ENCODE peak calls at places on chromosome 18, in four cellular contexts. M is HCT116, U is GM12878, Q is K562. V is an unnamed sample.

GRCh38 chr18:27413495-27414401 is 228.6 kb upstream of the CHST9 start:
- DNase-seq in U (no peak), Q (no peak), M (no peak), V (no peak)

GRCh38 chr18:55699233-55699765 is 111.3 kb upstream of the TCF4 start:
- DNase-seq in Q (peak), U (no peak), M (no peak), V (no peak)

GRCh38 chr18:46809145-46809544 is 52.3 kb upstream of the ST8SIA5 start:
- DNase-seq in M (no peak), U (no peak), Q (no peak), V (no peak)

GRCh38 chr18:45137089-45137423 is 456.4 kb downstream of the SETBP1 start:
- DNase-seq in Q (no peak), U (no peak), M (no peak), V (no peak)

GRCh38 chr18:66513996-66514395 is 89.9 kb downstream of the CDH19 start:
- DNase-seq in U (no peak), Q (no peak), M (no peak), V (no peak)

GRCh38 chr18:63514326-63514725 is 27.8 kb upstream of the SERPINB12 start:
- DNase-seq in M (no peak), Q (no peak), U (no peak), V (no peak)

GRCh38 chr18:34287825-34288224 is 63.1 kb upstream of the NOL4 start:
- DNase-seq in Q (no peak), U (no peak), M (no peak), V (no peak)

GRCh38 chr18:21741511-21742322 is 1.1 kb downstream of the MIB1 start:
- DNase-seq in Q (peak), M (no peak), U (no peak), V (peak)

GRCh38 chr18:27124196-27124595 is 60.9 kb downstream of the CHST9 start:
- DNase-seq in U (no peak), M (no peak), Q (no peak), V (no peak)

GRCh38 chr18:65753520-65753919 is 2.7 kb downstream of the CDH7 start:
- DNase-seq in M (no peak), U (no peak), Q (peak), V (no peak)

GRCh38 chr18:70280007-70280925 is 8.6 kb upstream of the SOCS6 start:
- DNase-seq in M (peak), U (no peak), Q (peak), V (no peak)

GRCh38 chr18:45416168-45416567 is 199.1 kb upstream of the SLC14A2 start:
- DNase-seq in U (no peak), Q (no peak), M (no peak), V (no peak)

GRCh38 chr18:22613058-22613690 is 195.5 kb upstream of the CTAGE1 start:
- DNase-seq in U (no peak), M (no peak), Q (no peak), V (no peak)

GRCh38 chr18:72542993-72543361 is 1.2 kb downstream of the CBLN2 start:
- DNase-seq in U (no peak), M (no peak), Q (no peak), V (no peak)

GRCh38 chr18:45730832-45731545 is 7.0 kb downstream of the SLC14A1 start:
- DNase-seq in M (no peak), Q (no peak), U (no peak), V (no peak)

GRCh38 chr18:31439807-31440325 is 7.7 kb upstream of the DSG3 start:
- DNase-seq in U (no peak), M (no peak), Q (no peak), V (no peak)

GRCh38 chr18:63980027-63980426 is 10.1 kb downstream of the SERPINB8 start:
- DNase-seq in Q (no peak), M (no peak), U (no peak), V (no peak)

GRCh38 chr18:73920033-73920432 is 227.6 kb downstream of the FBXO15 start:
- DNase-seq in M (no peak), U (no peak), Q (no peak), V (no peak)

GRCh38 chr18:392926-393325 is 107.6 kb downstream of the COLEC12 start:
- DNase-seq in M (no peak), U (no peak), Q (no peak), V (no peak)

GRCh38 chr18:35143615-35144596 is 96.9 kb upstream of the ZNF397 start:
- DNase-seq in M (peak), Q (peak), U (no peak), V (peak)

GRCh38 chr18:50937183-50937582 is 30.7 kb upstream of the ELAC1 start:
- DNase-seq in U (no peak), Q (no peak), M (no peak), V (no peak)

GRCh38 chr18:46343940-46344372 is 239.8 kb downstream of the HAUS1 start:
- DNase-seq in M (no peak), Q (peak), U (peak), V (no peak)

GRCh38 chr18:44750774-44751173 is 70.1 kb downstream of the SETBP1 start:
- DNase-seq in Q (no peak), U (no peak), M (no peak), V (no peak)

GRCh38 chr18:2070636-2071035 is 500.7 kb downstream of the METTL4 start:
- DNase-seq in U (no peak), M (no peak), Q (no peak), V (no peak)

GRCh38 chr18:45335644-45336043 is 279.6 kb upstream of the SLC14A2 start:
- DNase-seq in M (no peak), Q (no peak), U (no peak), V (no peak)

GRCh38 chr18:27983780-27984179 is 193.2 kb downstream of the CDH2 start:
- DNase-seq in U (no peak), M (no peak), Q (no peak), V (no peak)

GRCh38 chr18:35525795-35526475 is 28.2 kb upstream of the INO80C start:
- DNase-seq in Q (no peak), U (no peak), M (no peak), V (no peak)

GRCh38 chr18:55328301-55328700 is 259.7 kb downstream of the TCF4 start:
- DNase-seq in Q (no peak), U (no peak), M (no peak), V (no peak)

GRCh38 chr18:7230646-7231349 is at the start of gene LRRC30:
- DNase-seq in U (no peak), M (no peak), Q (no peak), V (no peak)

GRCh38 chr18:31490387-31490786 is 7.6 kb upstream of the DSG2 start:
- DNase-seq in M (no peak), Q (no peak), U (peak), V (no peak)

GRCh38 chr18:60060026-60060425 is 160.2 kb downstream of the PMAIP1 start:
- DNase-seq in Q (no peak), M (no peak), U (no peak), V (no peak)

GRCh38 chr18:34862561-34862960 is 152.5 kb downstream of the DTNA start:
- DNase-seq in U (no peak), Q (no peak), M (no peak), V (no peak)

GRCh38 chr18:79588131-79588635 is 91.4 kb upstream of the CTDP1 start:
- DNase-seq in Q (no peak), U (no peak), M (no peak), V (no peak)

GRCh38 chr18:79589601-79590091 is 90.0 kb upstream of the CTDP1 start:
- DNase-seq in M (no peak), U (no peak), Q (no peak), V (no peak)

GRCh38 chr18:79590191-79591039 is 89.2 kb upstream of the CTDP1 start:
- DNase-seq in U (no peak), M (no peak), Q (no peak), V (no peak)

GRCh38 chr18:79587298-79588125 is 92.1 kb upstream of the CTDP1 start:
- DNase-seq in U (no peak), M (no peak), Q (no peak), V (no peak)

DNA sequence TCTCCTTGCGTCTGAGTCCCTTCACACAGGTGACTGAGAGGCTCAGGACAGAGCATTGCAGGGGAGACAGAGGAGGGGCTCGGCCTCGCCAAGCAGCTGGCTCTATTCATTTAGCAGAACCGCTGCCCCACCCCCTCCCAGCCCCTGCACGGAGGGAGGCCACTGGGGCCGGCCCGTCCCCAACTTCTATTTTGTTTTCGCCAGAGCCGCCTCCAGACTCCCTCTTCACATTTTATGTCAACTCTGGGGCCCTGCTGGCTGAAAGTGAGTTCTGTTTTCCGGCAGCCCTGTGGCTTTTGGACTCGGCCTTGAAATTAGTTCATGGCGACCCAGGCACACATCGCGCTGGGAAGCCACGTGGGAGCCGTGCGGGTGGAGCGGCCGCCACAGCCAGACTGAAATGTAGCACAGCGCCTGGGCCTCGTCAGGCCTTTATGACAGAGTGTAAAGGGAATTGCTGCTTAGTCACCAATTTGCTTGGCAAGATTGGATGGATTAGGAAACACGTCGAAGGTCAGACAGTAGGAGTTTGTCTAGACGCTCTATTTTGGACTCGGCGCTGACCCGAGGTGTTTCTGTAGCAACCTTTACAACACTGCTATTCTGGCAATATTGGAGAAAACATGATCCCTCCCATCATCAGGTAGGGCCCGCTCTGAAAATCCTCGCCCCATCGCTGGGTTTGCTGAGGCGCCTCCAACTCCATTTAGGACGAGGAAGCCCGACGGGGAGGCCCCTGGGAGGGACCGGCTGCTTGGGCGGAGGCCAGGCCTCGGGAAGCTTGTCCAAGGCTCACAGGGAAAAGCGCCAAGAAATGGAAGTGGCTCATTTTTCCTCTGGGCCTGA is 90.7 kb upstream of the CTDP1 start:
- DNase-seq in U (no peak), Q (no peak), M (no peak), V (no peak)
- TF ChIP-seq SIN3A in U (no peak), Q (no peak), M (no peak), V (no peak)

GRCh38 chr18:12745095-12745820 is 42.4 kb downstream of the PSMG2 start:
- DNase-seq in M (no peak), U (no peak), Q (no peak), V (no peak)

GRCh38 chr18:12737243-12737902 is 34.5 kb downstream of the PSMG2 start:
- DNase-seq in Q (peak), M (no peak), U (no peak), V (no peak)

GRCh38 chr18:12741351-12741750 is 38.5 kb downstream of the PSMG2 start:
- DNase-seq in Q (peak), U (no peak), M (no peak), V (no peak)

GRCh38 chr18:12744103-12744502 is 41.3 kb downstream of the PSMG2 start:
- DNase-seq in M (peak), Q (peak), U (no peak), V (no peak)

DNA sequence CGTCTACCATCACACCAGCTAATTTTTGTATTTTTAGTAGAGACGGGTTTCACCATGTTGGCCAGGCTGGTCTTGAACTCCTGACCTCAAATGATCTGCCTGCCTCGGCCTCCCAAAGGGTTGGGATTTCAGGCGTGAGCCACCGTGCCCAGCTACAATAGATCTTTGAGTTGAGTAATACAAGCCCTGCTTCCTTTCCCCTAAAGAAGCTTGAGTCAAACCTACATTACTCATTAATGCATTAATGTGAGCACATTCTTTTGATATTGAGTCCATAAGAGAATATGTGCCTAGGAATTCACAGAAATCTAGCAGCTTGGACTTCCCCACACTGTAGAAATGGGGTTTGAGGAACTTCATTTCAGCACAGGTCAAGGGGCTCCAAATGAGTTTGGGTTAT is 39.6 kb downstream of the PSMG2 start:
- DNase-seq in M (no peak), U (no peak), Q (no peak), V (no peak)
- TF ChIP-seq EGR1 in M (no peak), U (no peak), Q (no peak), V (no peak)

GRCh38 chr18:5894215-5894612 is 1.1 kb downstream of the TMEM200C start:
- DNase-seq in Q (no peak), M (no peak), U (no peak), V (no peak)

GRCh38 chr18:5892772-5893431 is 2.4 kb downstream of the TMEM200C start:
- DNase-seq in U (no peak), Q (no peak), M (no peak), V (no peak)

GRCh38 chr18:5895300-5895885 is at the start of gene TMEM200C:
- DNase-seq in U (no peak), Q (no peak), M (no peak), V (no peak)

GRCh38 chr18:5895886-5896740 is 791 bp upstream of the TMEM200C start:
- DNase-seq in Q (no peak), U (no peak), M (no peak), V (peak)

DNA sequence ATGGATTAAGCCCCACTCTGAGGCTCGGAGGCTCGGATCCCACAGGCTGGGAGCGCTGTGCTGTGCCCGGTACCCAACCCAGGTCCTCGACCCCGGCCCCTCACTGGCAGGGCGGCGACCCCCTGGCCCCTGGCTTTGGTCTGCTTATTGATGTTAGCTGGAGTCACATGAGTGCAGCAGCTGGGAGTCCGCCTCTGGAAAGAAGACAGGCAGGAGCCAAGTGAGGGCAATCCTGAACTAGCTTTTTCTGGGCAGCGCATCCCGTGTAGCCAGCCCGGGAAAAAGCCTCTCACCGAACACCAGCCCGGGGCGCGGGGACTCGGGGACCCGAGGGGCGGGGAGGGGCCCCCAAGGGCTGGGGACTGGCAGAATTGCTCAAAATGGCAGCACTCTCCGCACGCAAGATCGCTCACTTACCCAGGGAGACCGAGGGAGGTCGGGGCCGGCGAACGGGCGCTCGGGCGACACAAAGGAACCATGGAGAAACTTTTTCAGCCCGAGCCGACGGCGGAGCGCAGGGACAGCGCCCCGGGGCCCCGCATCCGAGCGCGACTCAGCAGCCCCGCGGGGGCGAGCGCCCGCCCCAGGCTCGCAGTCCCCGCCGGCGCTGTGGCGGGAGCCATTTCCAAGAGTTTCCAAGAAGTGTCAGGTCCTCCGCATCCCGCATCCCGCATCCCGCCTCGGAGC is 566 bp downstream of the TMEM200C start:
- DNase-seq in U (no peak), M (no peak), Q (no peak), V (no peak)
- TF ChIP-seq SIN3A in U (no peak), M (no peak), Q (no peak), V (peak)

DNA sequence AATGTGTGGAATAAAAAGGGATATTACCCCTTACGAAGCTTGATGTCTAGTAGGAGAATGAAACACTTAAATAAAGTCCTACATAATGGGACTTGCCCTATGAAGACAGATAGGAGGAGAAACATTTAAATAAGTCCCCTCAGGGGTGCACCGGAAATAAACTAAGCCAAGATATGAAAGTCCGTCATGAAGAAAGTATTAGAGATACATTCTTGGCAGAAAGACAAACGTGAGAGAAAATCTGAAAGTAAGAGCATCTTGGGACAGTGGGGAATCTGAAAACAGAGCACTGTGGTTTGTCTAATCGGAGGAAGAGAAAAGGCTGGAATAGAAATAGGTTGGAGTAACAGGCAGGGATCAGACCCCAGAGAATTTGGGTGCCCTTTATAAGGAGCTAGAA is 516.9 kb upstream of the DSEL start:
- DNase-seq in M (no peak), Q (no peak), U (no peak), V (no peak)
- TF ChIP-seq EGR1 in M (no peak), Q (no peak), U (no peak), V (no peak)

DNA sequence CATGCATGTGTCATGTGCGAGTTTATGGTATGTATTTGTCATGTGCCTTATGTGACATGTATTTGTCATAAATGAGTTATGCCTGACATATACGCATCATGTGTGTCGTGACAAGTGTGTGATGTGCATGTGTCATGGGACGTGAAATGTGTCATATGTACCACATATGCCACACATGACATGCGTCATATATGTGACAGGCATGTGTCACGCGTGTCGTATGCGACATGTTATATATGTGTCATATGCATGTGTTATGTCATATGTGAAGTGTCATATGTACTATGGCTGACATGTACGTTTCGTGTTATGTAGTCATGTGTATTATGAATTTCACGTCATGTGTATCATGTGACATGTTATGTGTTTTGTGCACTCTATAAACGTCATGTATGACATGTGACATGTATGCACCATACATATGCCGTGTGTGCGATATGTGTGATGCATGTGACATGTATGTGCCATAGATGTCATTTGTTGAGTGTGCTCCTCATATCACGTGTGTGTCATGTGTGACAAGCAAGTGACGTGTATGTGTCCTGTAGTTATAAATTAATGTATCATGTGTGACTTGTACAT is 2152.3 kb upstream of the PIK3C3 start:
- DNase-seq in U (no peak), M (no peak), Q (no peak), V (no peak)
- TF ChIP-seq SIN3A in U (no peak), M (no peak), Q (no peak), V (no peak)

GRCh38 chr18:8812631-8813030 is 107.3 kb downstream of the MTCL1 start:
- DNase-seq in Q (no peak), U (no peak), M (no peak), V (no peak)
- TF ChIP-seq EGR1 in Q (no peak), U (no peak), M (no peak), V (no peak)

DNA sequence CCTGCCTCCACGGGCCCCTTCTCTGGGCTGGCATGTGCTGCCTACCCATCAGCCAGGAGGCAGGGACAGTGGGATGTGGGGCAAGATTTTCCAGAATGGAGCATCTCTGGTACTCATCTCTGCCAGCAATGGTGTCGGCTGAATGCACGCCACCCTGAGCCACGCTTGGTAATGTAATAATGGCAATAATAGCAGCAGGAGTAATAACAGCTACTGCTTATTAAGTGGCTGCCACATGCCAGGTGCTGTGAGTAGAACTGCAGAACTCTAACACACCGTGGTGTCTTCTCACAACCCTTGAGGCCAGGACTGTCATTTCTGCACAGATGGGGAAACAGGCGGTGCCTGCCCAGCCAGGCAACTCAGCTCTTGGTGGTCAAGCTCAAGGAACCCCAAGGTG is 113.6 kb downstream of the CELF4 start:
- DNase-seq in M (no peak), U (no peak), Q (no peak), V (no peak)
- TF ChIP-seq SIN3A in M (no peak), U (no peak), Q (no peak), V (no peak)

GRCh38 chr18:49435170-49435569 is 25.3 kb downstream of the DYM start:
- DNase-seq in M (no peak), Q (no peak), U (no peak), V (no peak)

GRCh38 chr18:49432602-49433001 is 27.8 kb downstream of the DYM start:
- DNase-seq in Q (no peak), U (no peak), M (no peak), V (no peak)

GRCh38 chr18:49431563-49431962 is 28.9 kb downstream of the DYM start:
- DNase-seq in U (no peak), M (no peak), Q (no peak), V (no peak)
- TF ChIP-seq EGR1 in U (no peak), M (no peak), Q (no peak), V (no peak)

V was measured in H1.